ENCODE peak calls at places on chromosome 9, in ten cellular contexts. One of them, this sample, is unnamed.

GRCh38 chr9:130172858-130173461 is 756 bp downstream of the NCS1 start:
- DNase-seq in AG04450: no peak
- DNase-seq in adipocyte: peak
- DNase-seq in tibial artery: no peak
- DNase-seq in cardiac fibroblast: no peak
- DNase-seq in HFF-Myc: no peak
- DNase-seq in epithelial cell of esophagus: peak
- DNase-seq in fibroblast of lung: peak
- DNase-seq in dorsolateral prefrontal cortex: no peak
- DNase-seq in H7: peak
- DNase-seq in this sample: no peak

GRCh38 chr9:95138474-95138873 is 179.0 kb downstream of the FANCC start:
- DNase-seq in AG04450: no peak
- DNase-seq in adipocyte: no peak
- DNase-seq in tibial artery: no peak
- DNase-seq in cardiac fibroblast: no peak
- DNase-seq in HFF-Myc: no peak
- DNase-seq in epithelial cell of esophagus: peak
- DNase-seq in fibroblast of lung: no peak
- DNase-seq in dorsolateral prefrontal cortex: no peak
- DNase-seq in H7: peak
- DNase-seq in this sample: no peak

GRCh38 chr9:116628706-116629105 is 58.4 kb upstream of the TRIM32 start:
- DNase-seq in AG04450: no peak
- DNase-seq in adipocyte: no peak
- DNase-seq in tibial artery: no peak
- DNase-seq in cardiac fibroblast: peak
- DNase-seq in HFF-Myc: no peak
- DNase-seq in epithelial cell of esophagus: no peak
- DNase-seq in fibroblast of lung: peak
- DNase-seq in dorsolateral prefrontal cortex: no peak
- DNase-seq in H7: no peak
- DNase-seq in this sample: peak

GRCh38 chr9:19074836-19075235 is 25.6 kb downstream of the RRAGA start:
- DNase-seq in AG04450: no peak
- DNase-seq in adipocyte: no peak
- DNase-seq in tibial artery: no peak
- DNase-seq in cardiac fibroblast: no peak
- DNase-seq in HFF-Myc: no peak
- DNase-seq in epithelial cell of esophagus: peak
- DNase-seq in fibroblast of lung: no peak
- DNase-seq in dorsolateral prefrontal cortex: no peak
- DNase-seq in H7: no peak
- DNase-seq in this sample: no peak

GRCh38 chr9:120345379-120345778 is 234.6 kb downstream of the CDK5RAP2 start:
- DNase-seq in AG04450: no peak
- DNase-seq in adipocyte: no peak
- DNase-seq in tibial artery: no peak
- DNase-seq in cardiac fibroblast: no peak
- DNase-seq in HFF-Myc: no peak
- DNase-seq in epithelial cell of esophagus: no peak
- DNase-seq in fibroblast of lung: no peak
- DNase-seq in dorsolateral prefrontal cortex: no peak
- DNase-seq in H7: no peak
- DNase-seq in this sample: no peak

GRCh38 chr9:134205636-134206316 is 41.4 kb upstream of the RNU6ATAC start:
- DNase-seq in AG04450: no peak
- DNase-seq in adipocyte: no peak
- DNase-seq in tibial artery: peak
- DNase-seq in cardiac fibroblast: peak
- DNase-seq in HFF-Myc: no peak
- DNase-seq in epithelial cell of esophagus: no peak
- DNase-seq in fibroblast of lung: no peak
- DNase-seq in dorsolateral prefrontal cortex: peak
- DNase-seq in H7: peak
- DNase-seq in this sample: peak

GRCh38 chr9:134003237-134003636 is 11.1 kb upstream of the VAV2 start:
- DNase-seq in AG04450: no peak
- DNase-seq in adipocyte: no peak
- DNase-seq in tibial artery: no peak
- DNase-seq in cardiac fibroblast: no peak
- DNase-seq in HFF-Myc: no peak
- DNase-seq in epithelial cell of esophagus: no peak
- DNase-seq in fibroblast of lung: no peak
- DNase-seq in dorsolateral prefrontal cortex: no peak
- DNase-seq in H7: no peak
- DNase-seq in this sample: no peak

GRCh38 chr9:76562511-76562911 is 103.5 kb downstream of the GCNT1 start:
- DNase-seq in AG04450: no peak
- DNase-seq in adipocyte: peak
- DNase-seq in tibial artery: no peak
- DNase-seq in cardiac fibroblast: peak
- DNase-seq in HFF-Myc: no peak
- DNase-seq in epithelial cell of esophagus: peak
- DNase-seq in fibroblast of lung: peak
- DNase-seq in dorsolateral prefrontal cortex: no peak
- DNase-seq in H7: no peak
- DNase-seq in this sample: peak

GRCh38 chr9:129026442-129027223 is 1.5 kb downstream of the SH3GLB2 start:
- DNase-seq in AG04450: no peak
- DNase-seq in adipocyte: peak
- DNase-seq in tibial artery: no peak
- DNase-seq in cardiac fibroblast: no peak
- DNase-seq in HFF-Myc: no peak
- DNase-seq in epithelial cell of esophagus: peak
- DNase-seq in fibroblast of lung: peak
- DNase-seq in dorsolateral prefrontal cortex: peak
- DNase-seq in H7: peak
- DNase-seq in this sample: no peak
- H3K4me3 ChIP-seq in AG04450: peak
- H3K4me3 ChIP-seq in adipocyte: no peak
- H3K4me3 ChIP-seq in tibial artery: peak
- H3K4me3 ChIP-seq in cardiac fibroblast: no peak
- H3K4me3 ChIP-seq in HFF-Myc: peak
- H3K4me3 ChIP-seq in epithelial cell of esophagus: peak
- H3K4me3 ChIP-seq in fibroblast of lung: peak
- H3K4me3 ChIP-seq in dorsolateral prefrontal cortex: peak
- H3K4me3 ChIP-seq in H7: peak
- H3K4me3 ChIP-seq in this sample: peak

DNA sequence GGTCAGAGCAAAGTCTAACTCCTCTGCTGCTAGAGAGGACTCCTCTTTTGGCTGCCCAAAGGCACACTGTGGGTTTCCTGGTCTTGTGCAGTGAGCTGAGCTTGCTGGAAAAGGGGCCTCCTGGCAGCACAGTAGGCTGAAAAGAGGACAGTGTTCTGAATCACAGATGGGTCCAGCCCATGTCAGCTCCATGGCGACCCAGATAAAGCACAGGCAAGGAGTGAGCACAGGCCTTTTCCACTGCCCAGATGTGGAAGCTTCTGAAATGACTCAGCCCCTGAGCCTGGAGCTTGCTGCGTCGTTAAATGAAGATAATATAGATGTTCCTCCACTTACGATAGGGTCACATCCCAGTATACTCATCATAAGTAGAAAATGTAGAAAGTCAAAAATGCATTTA is 8.1 kb downstream of the CCDC180 start:
- DNase-seq in AG04450: no peak
- DNase-seq in adipocyte: peak
- DNase-seq in tibial artery: no peak
- DNase-seq in cardiac fibroblast: peak
- DNase-seq in HFF-Myc: no peak
- DNase-seq in epithelial cell of esophagus: no peak
- DNase-seq in fibroblast of lung: no peak
- DNase-seq in dorsolateral prefrontal cortex: no peak
- DNase-seq in H7: peak
- DNase-seq in this sample: peak
- H3K4me3 ChIP-seq in AG04450: no peak
- H3K4me3 ChIP-seq in adipocyte: no peak
- H3K4me3 ChIP-seq in tibial artery: no peak
- H3K4me3 ChIP-seq in cardiac fibroblast: no peak
- H3K4me3 ChIP-seq in HFF-Myc: no peak
- H3K4me3 ChIP-seq in epithelial cell of esophagus: no peak
- H3K4me3 ChIP-seq in fibroblast of lung: no peak
- H3K4me3 ChIP-seq in dorsolateral prefrontal cortex: no peak
- H3K4me3 ChIP-seq in H7: no peak
- H3K4me3 ChIP-seq in this sample: no peak

GRCh38 chr9:121596515-121596914 is 54.9 kb upstream of the DAB2IP start:
- DNase-seq in AG04450: no peak
- DNase-seq in adipocyte: no peak
- DNase-seq in tibial artery: no peak
- DNase-seq in cardiac fibroblast: no peak
- DNase-seq in HFF-Myc: no peak
- DNase-seq in epithelial cell of esophagus: no peak
- DNase-seq in fibroblast of lung: no peak
- DNase-seq in dorsolateral prefrontal cortex: no peak
- DNase-seq in H7: no peak
- DNase-seq in this sample: no peak

GRCh38 chr9:121598167-121599000 is 53.0 kb upstream of the DAB2IP start:
- DNase-seq in AG04450: peak
- DNase-seq in adipocyte: peak
- DNase-seq in tibial artery: peak
- DNase-seq in cardiac fibroblast: peak
- DNase-seq in HFF-Myc: no peak
- DNase-seq in epithelial cell of esophagus: peak
- DNase-seq in fibroblast of lung: peak
- DNase-seq in dorsolateral prefrontal cortex: no peak
- DNase-seq in H7: peak
- DNase-seq in this sample: peak

GRCh38 chr9:121599872-121600585 is 51.4 kb upstream of the DAB2IP start:
- DNase-seq in AG04450: no peak
- DNase-seq in adipocyte: peak
- DNase-seq in tibial artery: no peak
- DNase-seq in cardiac fibroblast: no peak
- DNase-seq in HFF-Myc: no peak
- DNase-seq in epithelial cell of esophagus: no peak
- DNase-seq in fibroblast of lung: no peak
- DNase-seq in dorsolateral prefrontal cortex: no peak
- DNase-seq in H7: peak
- DNase-seq in this sample: no peak

GRCh38 chr9:121599186-121599871 is 52.1 kb upstream of the DAB2IP start:
- DNase-seq in AG04450: no peak
- DNase-seq in adipocyte: peak
- DNase-seq in tibial artery: peak
- DNase-seq in cardiac fibroblast: peak
- DNase-seq in HFF-Myc: no peak
- DNase-seq in epithelial cell of esophagus: peak
- DNase-seq in fibroblast of lung: no peak
- DNase-seq in dorsolateral prefrontal cortex: no peak
- DNase-seq in H7: peak
- DNase-seq in this sample: no peak

DNA sequence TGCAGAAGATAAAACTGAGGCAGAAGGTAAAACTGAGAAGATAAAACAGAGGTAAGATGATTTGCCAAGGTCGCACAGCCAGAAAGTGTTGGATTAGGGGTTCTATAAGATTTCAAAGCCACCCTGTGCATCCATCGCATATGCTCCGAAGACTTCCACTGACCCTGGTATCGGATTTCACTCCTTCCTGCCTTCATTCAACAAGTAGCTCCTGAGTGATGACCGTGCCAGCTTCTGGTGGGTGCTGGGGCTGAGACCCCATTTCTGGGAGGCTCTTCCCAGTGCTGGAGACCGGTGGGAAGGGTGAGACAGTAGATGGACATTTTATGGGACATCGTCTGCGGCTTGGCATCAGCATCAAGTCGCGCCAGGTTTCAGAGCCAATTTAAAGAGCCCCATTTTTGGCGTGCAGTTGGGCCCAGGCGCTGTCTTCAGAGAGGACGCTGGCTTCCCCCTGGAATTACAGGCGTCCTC is 53.7 kb upstream of the DAB2IP start:
- DNase-seq in AG04450: no peak
- DNase-seq in adipocyte: no peak
- DNase-seq in tibial artery: no peak
- DNase-seq in cardiac fibroblast: no peak
- DNase-seq in HFF-Myc: no peak
- DNase-seq in epithelial cell of esophagus: no peak
- DNase-seq in fibroblast of lung: no peak
- DNase-seq in dorsolateral prefrontal cortex: no peak
- DNase-seq in H7: peak
- DNase-seq in this sample: no peak
- H3K4me3 ChIP-seq in AG04450: peak
- H3K4me3 ChIP-seq in adipocyte: no peak
- H3K4me3 ChIP-seq in tibial artery: peak
- H3K4me3 ChIP-seq in cardiac fibroblast: no peak
- H3K4me3 ChIP-seq in HFF-Myc: peak
- H3K4me3 ChIP-seq in epithelial cell of esophagus: no peak
- H3K4me3 ChIP-seq in fibroblast of lung: no peak
- H3K4me3 ChIP-seq in dorsolateral prefrontal cortex: no peak
- H3K4me3 ChIP-seq in H7: peak
- H3K4me3 ChIP-seq in this sample: no peak

GRCh38 chr9:136655244-136656225 is 7.2 kb upstream of the EGFL7 start:
- DNase-seq in AG04450: no peak
- DNase-seq in adipocyte: no peak
- DNase-seq in tibial artery: no peak
- DNase-seq in cardiac fibroblast: peak
- DNase-seq in HFF-Myc: no peak
- DNase-seq in epithelial cell of esophagus: no peak
- DNase-seq in fibroblast of lung: no peak
- DNase-seq in dorsolateral prefrontal cortex: no peak
- DNase-seq in H7: no peak
- DNase-seq in this sample: no peak
- H3K4me3 ChIP-seq in AG04450: no peak
- H3K4me3 ChIP-seq in adipocyte: no peak
- H3K4me3 ChIP-seq in tibial artery: no peak
- H3K4me3 ChIP-seq in cardiac fibroblast: no peak
- H3K4me3 ChIP-seq in HFF-Myc: no peak
- H3K4me3 ChIP-seq in epithelial cell of esophagus: no peak
- H3K4me3 ChIP-seq in fibroblast of lung: no peak
- H3K4me3 ChIP-seq in dorsolateral prefrontal cortex: no peak
- H3K4me3 ChIP-seq in H7: no peak
- H3K4me3 ChIP-seq in this sample: no peak

This sample was measured in skeletal muscle cell.